ENCODE peak calls at places on chromosomes 16 and 17, in nine cellular contexts. One of them, this sample, is unnamed.

GRCh38 chr17:78589885-78590284 is 12.7 kb upstream of the DNAH17 start:
- DNase-seq in kidney tubule cell: no peak
- DNase-seq in CD4-positive, alpha-beta T cell: no peak
- DNase-seq in hippocampal formation: no peak
- DNase-seq in stimulated activated CD4-positive, alpha-beta T cell treated with anti-CD3 and anti-CD28 coated beads, Interleukin-1b, Interleukin-23, amount 100 ng/mL, for 24 hours: no peak
- DNase-seq in non-pigmented ciliary epithelial cell: no peak
- DNase-seq in left ventricle myocardium inferior: no peak
- DNase-seq in T-helper 2 cell: no peak
- DNase-seq in dermis microvascular lymphatic vessel endothelial cell: no peak
- DNase-seq in this sample: no peak

GRCh38 chr17:71548540-71549190 is 572.2 kb upstream of the SOX9 start:
- DNase-seq in left ventricle myocardium inferior: no peak
- DNase-seq in dermis microvascular lymphatic vessel endothelial cell: no peak
- DNase-seq in kidney tubule cell: peak; percentile 36
- DNase-seq in non-pigmented ciliary epithelial cell: no peak
- DNase-seq in hippocampal formation: no peak
- DNase-seq in stimulated activated CD4-positive, alpha-beta T cell treated with anti-CD3 and anti-CD28 coated beads, Interleukin-1b, Interleukin-23, amount 100 ng/mL, for 24 hours: no peak
- DNase-seq in CD4-positive, alpha-beta T cell: no peak
- DNase-seq in T-helper 2 cell: no peak
- DNase-seq in this sample: no peak

GRCh38 chr16:68298907-68299515 is 11.7 kb downstream of the SLC7A6OS start:
- DNase-seq in CD4-positive, alpha-beta T cell: no peak
- DNase-seq in left ventricle myocardium inferior: peak; percentile 68
- DNase-seq in kidney tubule cell: peak; percentile 83
- DNase-seq in stimulated activated CD4-positive, alpha-beta T cell treated with anti-CD3 and anti-CD28 coated beads, Interleukin-1b, Interleukin-23, amount 100 ng/mL, for 24 hours: no peak
- DNase-seq in hippocampal formation: no peak
- DNase-seq in dermis microvascular lymphatic vessel endothelial cell: no peak
- DNase-seq in T-helper 2 cell: no peak
- DNase-seq in non-pigmented ciliary epithelial cell: peak; percentile 61
- DNase-seq in this sample: no peak

GRCh38 chr16:30923554-30924085 is at the start of gene FBXL19:
- DNase-seq in dermis microvascular lymphatic vessel endothelial cell: no peak
- DNase-seq in kidney tubule cell: no peak
- DNase-seq in hippocampal formation: no peak
- DNase-seq in non-pigmented ciliary epithelial cell: no peak
- DNase-seq in T-helper 2 cell: no peak
- DNase-seq in stimulated activated CD4-positive, alpha-beta T cell treated with anti-CD3 and anti-CD28 coated beads, Interleukin-1b, Interleukin-23, amount 100 ng/mL, for 24 hours: no peak
- DNase-seq in left ventricle myocardium inferior: peak; percentile 48
- DNase-seq in CD4-positive, alpha-beta T cell: no peak
- DNase-seq in this sample: no peak

GRCh38 chr17:21374455-21375161 is 1.5 kb upstream of the KCNJ12 start:
- DNase-seq in stimulated activated CD4-positive, alpha-beta T cell treated with anti-CD3 and anti-CD28 coated beads, Interleukin-1b, Interleukin-23, amount 100 ng/mL, for 24 hours: no peak
- DNase-seq in left ventricle myocardium inferior: no peak
- DNase-seq in dermis microvascular lymphatic vessel endothelial cell: no peak
- DNase-seq in hippocampal formation: no peak
- DNase-seq in CD4-positive, alpha-beta T cell: no peak
- DNase-seq in T-helper 2 cell: no peak
- DNase-seq in kidney tubule cell: peak; percentile 37
- DNase-seq in non-pigmented ciliary epithelial cell: no peak
- DNase-seq in this sample: no peak

GRCh38 chr16:2194852-2195315 is 1.5 kb downstream of the CASKIN1 start:
- DNase-seq in stimulated activated CD4-positive, alpha-beta T cell treated with anti-CD3 and anti-CD28 coated beads, Interleukin-1b, Interleukin-23, amount 100 ng/mL, for 24 hours: no peak
- DNase-seq in CD4-positive, alpha-beta T cell: peak; percentile 36
- DNase-seq in left ventricle myocardium inferior: no peak
- DNase-seq in dermis microvascular lymphatic vessel endothelial cell: peak; percentile 45
- DNase-seq in kidney tubule cell: peak; percentile 76
- DNase-seq in T-helper 2 cell: no peak
- DNase-seq in non-pigmented ciliary epithelial cell: no peak
- DNase-seq in hippocampal formation: no peak
- DNase-seq in this sample: peak; percentile 27

GRCh38 chr16:64687796-64688195 is 434.1 kb downstream of the CDH11 start:
- DNase-seq in dermis microvascular lymphatic vessel endothelial cell: no peak
- DNase-seq in CD4-positive, alpha-beta T cell: no peak
- DNase-seq in non-pigmented ciliary epithelial cell: no peak
- DNase-seq in T-helper 2 cell: no peak
- DNase-seq in left ventricle myocardium inferior: no peak
- DNase-seq in kidney tubule cell: no peak
- DNase-seq in stimulated activated CD4-positive, alpha-beta T cell treated with anti-CD3 and anti-CD28 coated beads, Interleukin-1b, Interleukin-23, amount 100 ng/mL, for 24 hours: no peak
- DNase-seq in hippocampal formation: no peak
- DNase-seq in this sample: no peak

GRCh38 chr17:39306509-39307212 is 80.9 kb upstream of the STAC2 start:
- DNase-seq in non-pigmented ciliary epithelial cell: no peak
- DNase-seq in kidney tubule cell: peak; percentile 11
- DNase-seq in CD4-positive, alpha-beta T cell: no peak
- DNase-seq in stimulated activated CD4-positive, alpha-beta T cell treated with anti-CD3 and anti-CD28 coated beads, Interleukin-1b, Interleukin-23, amount 100 ng/mL, for 24 hours: no peak
- DNase-seq in hippocampal formation: no peak
- DNase-seq in left ventricle myocardium inferior: no peak
- DNase-seq in dermis microvascular lymphatic vessel endothelial cell: no peak
- DNase-seq in T-helper 2 cell: no peak
- DNase-seq in this sample: no peak

GRCh38 chr17:31549121-31549524 is 157.6 kb downstream of the RAB11FIP4 start:
- DNase-seq in hippocampal formation: no peak
- DNase-seq in non-pigmented ciliary epithelial cell: no peak
- DNase-seq in dermis microvascular lymphatic vessel endothelial cell: no peak
- DNase-seq in stimulated activated CD4-positive, alpha-beta T cell treated with anti-CD3 and anti-CD28 coated beads, Interleukin-1b, Interleukin-23, amount 100 ng/mL, for 24 hours: no peak
- DNase-seq in left ventricle myocardium inferior: no peak
- DNase-seq in T-helper 2 cell: no peak
- DNase-seq in kidney tubule cell: no peak
- DNase-seq in CD4-positive, alpha-beta T cell: no peak
- DNase-seq in this sample: no peak

GRCh38 chr17:40608061-40608581 is 39.5 kb downstream of the SMARCE1 start:
- DNase-seq in CD4-positive, alpha-beta T cell: no peak
- DNase-seq in non-pigmented ciliary epithelial cell: no peak
- DNase-seq in T-helper 2 cell: no peak
- DNase-seq in dermis microvascular lymphatic vessel endothelial cell: peak; percentile 12
- DNase-seq in stimulated activated CD4-positive, alpha-beta T cell treated with anti-CD3 and anti-CD28 coated beads, Interleukin-1b, Interleukin-23, amount 100 ng/mL, for 24 hours: no peak
- DNase-seq in left ventricle myocardium inferior: no peak
- DNase-seq in kidney tubule cell: no peak
- DNase-seq in hippocampal formation: no peak
- DNase-seq in this sample: no peak

GRCh38 chr17:50482516-50482915 is 3.9 kb downstream of the RSAD1 start:
- DNase-seq in kidney tubule cell: peak; percentile 96
- DNase-seq in dermis microvascular lymphatic vessel endothelial cell: peak; percentile 93
- DNase-seq in hippocampal formation: peak; percentile 84
- DNase-seq in CD4-positive, alpha-beta T cell: peak; percentile 61
- DNase-seq in T-helper 2 cell: peak; percentile 64
- DNase-seq in non-pigmented ciliary epithelial cell: peak; percentile 81
- DNase-seq in left ventricle myocardium inferior: peak; percentile 93
- DNase-seq in stimulated activated CD4-positive, alpha-beta T cell treated with anti-CD3 and anti-CD28 coated beads, Interleukin-1b, Interleukin-23, amount 100 ng/mL, for 24 hours: peak; percentile 49
- DNase-seq in this sample: peak; percentile 37

GRCh38 chr17:38620551-38621277 is 15.0 kb upstream of the SRCIN1 start:
- DNase-seq in hippocampal formation: no peak
- DNase-seq in CD4-positive, alpha-beta T cell: no peak
- DNase-seq in T-helper 2 cell: no peak
- DNase-seq in kidney tubule cell: no peak
- DNase-seq in non-pigmented ciliary epithelial cell: no peak
- DNase-seq in dermis microvascular lymphatic vessel endothelial cell: no peak
- DNase-seq in left ventricle myocardium inferior: no peak
- DNase-seq in stimulated activated CD4-positive, alpha-beta T cell treated with anti-CD3 and anti-CD28 coated beads, Interleukin-1b, Interleukin-23, amount 100 ng/mL, for 24 hours: no peak
- DNase-seq in this sample: no peak

GRCh38 chr16:56525154-56525720 is 5.4 kb upstream of the BBS2 start:
- DNase-seq in non-pigmented ciliary epithelial cell: no peak
- DNase-seq in dermis microvascular lymphatic vessel endothelial cell: no peak
- DNase-seq in stimulated activated CD4-positive, alpha-beta T cell treated with anti-CD3 and anti-CD28 coated beads, Interleukin-1b, Interleukin-23, amount 100 ng/mL, for 24 hours: no peak
- DNase-seq in kidney tubule cell: no peak
- DNase-seq in T-helper 2 cell: no peak
- DNase-seq in hippocampal formation: no peak
- DNase-seq in CD4-positive, alpha-beta T cell: no peak
- DNase-seq in left ventricle myocardium inferior: no peak
- DNase-seq in this sample: no peak

GRCh38 chr17:43732961-43733360 is 25.6 kb downstream of the SOST start:
- DNase-seq in kidney tubule cell: peak; percentile 96
- DNase-seq in left ventricle myocardium inferior: no peak
- DNase-seq in stimulated activated CD4-positive, alpha-beta T cell treated with anti-CD3 and anti-CD28 coated beads, Interleukin-1b, Interleukin-23, amount 100 ng/mL, for 24 hours: no peak
- DNase-seq in CD4-positive, alpha-beta T cell: no peak
- DNase-seq in hippocampal formation: no peak
- DNase-seq in T-helper 2 cell: no peak
- DNase-seq in non-pigmented ciliary epithelial cell: peak; percentile 69
- DNase-seq in dermis microvascular lymphatic vessel endothelial cell: no peak
- DNase-seq in this sample: no peak

GRCh38 chr17:6047966-6048365 is 22.2 kb upstream of the WSCD1 start:
- DNase-seq in hippocampal formation: no peak
- DNase-seq in stimulated activated CD4-positive, alpha-beta T cell treated with anti-CD3 and anti-CD28 coated beads, Interleukin-1b, Interleukin-23, amount 100 ng/mL, for 24 hours: no peak
- DNase-seq in dermis microvascular lymphatic vessel endothelial cell: no peak
- DNase-seq in non-pigmented ciliary epithelial cell: no peak
- DNase-seq in left ventricle myocardium inferior: no peak
- DNase-seq in kidney tubule cell: peak; percentile 91
- DNase-seq in CD4-positive, alpha-beta T cell: no peak
- DNase-seq in T-helper 2 cell: no peak
- DNase-seq in this sample: no peak

GRCh38 chr16:84518804-84519341 is 14.4 kb upstream of the MEAK7 start:
- DNase-seq in stimulated activated CD4-positive, alpha-beta T cell treated with anti-CD3 and anti-CD28 coated beads, Interleukin-1b, Interleukin-23, amount 100 ng/mL, for 24 hours: no peak
- DNase-seq in hippocampal formation: no peak
- DNase-seq in CD4-positive, alpha-beta T cell: peak; percentile 42
- DNase-seq in left ventricle myocardium inferior: no peak
- DNase-seq in kidney tubule cell: no peak
- DNase-seq in dermis microvascular lymphatic vessel endothelial cell: no peak
- DNase-seq in non-pigmented ciliary epithelial cell: no peak
- DNase-seq in T-helper 2 cell: no peak
- DNase-seq in this sample: no peak

GRCh38 chr16:9225527-9226316 is 134.3 kb downstream of the HAPSTR1 start:
- DNase-seq in kidney tubule cell: peak; percentile 20
- DNase-seq in hippocampal formation: no peak
- DNase-seq in T-helper 2 cell: no peak
- DNase-seq in stimulated activated CD4-positive, alpha-beta T cell treated with anti-CD3 and anti-CD28 coated beads, Interleukin-1b, Interleukin-23, amount 100 ng/mL, for 24 hours: no peak
- DNase-seq in left ventricle myocardium inferior: no peak
- DNase-seq in non-pigmented ciliary epithelial cell: no peak
- DNase-seq in dermis microvascular lymphatic vessel endothelial cell: no peak
- DNase-seq in CD4-positive, alpha-beta T cell: no peak
- DNase-seq in this sample: no peak